ENCODE peak calls at places on chromosomes 7 and 10, in eight cellular contexts. U is K562, W is transverse colon, O is HL-60, A is GM12891, K is GM23338, X is Panc1, G is HCT116. R is an unnamed sample.

GRCh38 chr7:135723411-135723810 is 4.6 kb downstream of the SLC13A4 start:
- DNase-seq in U (no peak), W (no peak), O (no peak), A (no peak), K (no peak), X (no peak), G (no peak), R (no peak)

GRCh38 chr10:129659881-129660280 is 192.8 kb downstream of the MGMT start:
- DNase-seq in U (no peak), W (no peak), O (no peak), A (no peak), K (no peak), X (no peak), G (no peak), R (no peak)

GRCh38 chr7:100855515-100855914 is 3.0 kb downstream of the SLC12A9 start:
- DNase-seq in U (no peak), W (no peak), O (no peak), A (no peak), K (no peak), X (no peak), G (no peak), R (no peak)

GRCh38 chr7:3943779-3944520 is 642.9 kb downstream of the SDK1 start:
- DNase-seq in U (no peak), W (no peak), O (no peak), A (no peak), K (no peak), X (no peak), G (no peak), R (no peak)

GRCh38 chr10:110273474-110273873 is 31.2 kb downstream of the SMNDC1 start:
- DNase-seq in U (no peak), W (peak; percentile 56), O (peak; percentile 75), A (no peak), K (no peak), X (no peak), G (no peak), R (peak; percentile 95)

GRCh38 chr7:94649313-94649924 is 6.5 kb downstream of the SGCE start:
- DNase-seq in U (no peak), W (no peak), O (no peak), A (no peak), K (peak; percentile 15), X (no peak), G (no peak), R (no peak)

GRCh38 chr7:92674379-92674778 is 84.2 kb upstream of the FAM133B start:
- DNase-seq in U (no peak), W (no peak), O (no peak), A (no peak), K (no peak), X (no peak), G (no peak), R (no peak)

GRCh38 chr10:35792301-35792700 is 150.2 kb upstream of the FZD8 start:
- DNase-seq in U (no peak), W (no peak), O (no peak), A (no peak), K (no peak), X (no peak), G (no peak), R (no peak)

GRCh38 chr10:69459101-69459805 is 8.0 kb downstream of the TSPAN15 start:
- DNase-seq in U (no peak), W (peak; percentile 66), O (no peak), A (no peak), K (no peak), X (no peak), G (no peak), R (no peak)

GRCh38 chr7:5179756-5180155 is 10.3 kb upstream of the WIPI2 start:
- DNase-seq in U (no peak), W (no peak), O (no peak), A (no peak), K (no peak), X (no peak), G (no peak), R (no peak)

GRCh38 chr7:5172196-5172800 is 17.7 kb upstream of the WIPI2 start:
- DNase-seq in U (no peak), W (no peak), O (no peak), A (no peak), K (no peak), X (no peak), G (no peak), R (no peak)

GRCh38 chr7:5173490-5173889 is 16.5 kb upstream of the WIPI2 start:
- DNase-seq in U (no peak), W (no peak), O (no peak), A (no peak), K (no peak), X (no peak), G (no peak), R (no peak)

DNA sequence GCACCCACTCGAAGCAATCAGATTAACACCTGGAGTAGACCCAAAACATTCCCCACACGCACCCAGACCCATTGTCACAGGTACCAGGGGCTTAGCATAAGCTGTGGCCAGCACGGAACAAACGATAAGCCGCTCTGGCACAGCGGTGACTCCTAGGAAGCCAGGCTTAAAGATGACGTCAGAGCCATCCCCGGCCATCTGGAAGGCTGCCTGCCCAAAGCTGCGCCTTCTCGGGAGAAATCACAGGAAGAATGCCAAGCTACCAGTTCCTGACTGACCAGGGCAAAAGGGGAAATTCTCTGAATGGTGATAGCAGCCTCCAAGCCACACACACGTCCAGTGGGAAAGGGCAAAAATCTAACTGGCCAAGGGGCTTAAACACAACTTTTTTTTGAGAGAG is 13.0 kb upstream of the WIPI2 start:
- DNase-seq in U (no peak), W (peak; percentile 40), O (no peak), A (no peak), K (no peak), X (no peak), G (no peak), R (peak; percentile 74)
- TF ChIP-seq POLR2AphosphoS5 in U (no peak), W (no peak), O (no peak), A (no peak), K (no peak), X (no peak), G (no peak), R (no peak)

DNA sequence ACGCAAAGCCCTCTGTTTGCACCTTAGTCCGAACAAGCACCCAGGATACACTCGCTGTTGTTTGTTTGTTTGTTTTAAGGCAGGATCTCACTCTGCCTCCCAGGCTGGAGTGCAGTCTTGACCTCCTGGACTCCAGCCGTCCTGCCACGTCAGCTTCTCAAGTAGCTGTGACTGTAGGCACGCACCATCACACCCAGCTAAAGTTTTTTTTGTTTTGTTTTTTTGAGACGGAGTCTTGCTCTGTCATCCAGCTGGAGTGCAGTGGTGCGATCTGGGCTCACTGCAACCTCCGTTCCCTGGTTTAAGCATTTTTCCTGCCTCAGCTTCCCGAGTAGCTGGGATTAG is 76.8 kb downstream of the CTBP2 start:
- DNase-seq in U (no peak), W (no peak), O (no peak), A (no peak), K (no peak), X (peak; percentile 65), G (no peak), R (peak; percentile 54)
- TF ChIP-seq POLR2AphosphoS5 in U (no peak), W (no peak), O (no peak), A (no peak), K (no peak), X (no peak), G (no peak), R (no peak)

GRCh38 chr7:73329861-73330581 is 2.1 kb downstream of the FKBP6 start:
- DNase-seq in U (no peak), W (no peak), O (no peak), A (no peak), K (no peak), X (no peak), G (no peak), R (no peak)
- TF ChIP-seq POLR2AphosphoS5 in U (no peak), W (no peak), O (no peak), A (no peak), K (no peak), X (no peak), G (no peak), R (no peak)

GRCh38 chr10:77586719-77587423 is 50.7 kb downstream of the KCNMA1 start:
- DNase-seq in U (no peak), W (peak; percentile 57), O (no peak), A (no peak), K (no peak), X (no peak), G (no peak), R (peak; percentile 95)
- TF ChIP-seq POLR2AphosphoS5 in U (no peak), W (peak; percentile 82), O (no peak), A (no peak), K (no peak), X (no peak), G (no peak), R (peak; percentile 87)

GRCh38 chr10:119826777-119827176 is 45.9 kb downstream of the MCMBP start:
- DNase-seq in U (no peak), W (no peak), O (no peak), A (no peak), K (no peak), X (no peak), G (no peak), R (no peak)
- TF ChIP-seq POLR2AphosphoS5 in U (no peak), W (no peak), O (no peak), A (no peak), K (no peak), X (no peak), G (no peak), R (no peak)

GRCh38 chr7:30528779-30529178 is 24.1 kb upstream of the GGCT start:
- DNase-seq in U (no peak), W (no peak), O (no peak), A (no peak), K (no peak), X (no peak), G (no peak), R (no peak)
- TF ChIP-seq POLR2AphosphoS5 in U (no peak), W (no peak), O (no peak), A (no peak), K (no peak), X (no peak), G (no peak), R (no peak)

R was measured in sigmoid colon.